ENCODE peak calls at places on chromosomes 16 and 17, in ten cellular contexts. P is endodermal cell; S is heart left ventricle; L is gastrocnemius medialis; V is naive thymus-derived CD4-positive, alpha-beta T cell; D is HCT116; T is left ventricle myocardium inferior; E is SK-N-SH; G is esophagus squamous epithelium; N is adipocyte. O is an unnamed sample. For H3K4me1 and H3K27me3, the result is how much of the 10 kb centered on the place peaks cover.

GRCh38 chr16:87960851-87961250 is 9.6 kb downstream of the BANP start:
- DNase-seq in P (peak), S (no peak), L (no peak), V (no peak), D (no peak), T (no peak), E (no peak), G (no peak), N (no peak), O (no peak)

GRCh38 chr17:52106638-52107261 is 51.8 kb downstream of the CA10 start:
- DNase-seq in P (peak), S (peak), L (no peak), V (peak), D (peak), T (no peak), E (peak), G (no peak), N (peak), O (no peak)

GRCh38 chr16:30893744-30894539 is at the start of gene BCL7C:
- DNase-seq in P (peak), S (peak), L (peak), V (peak), D (peak), T (peak), E (peak), G (peak), N (peak), O (peak)

GRCh38 chr17:7250655-7251329 is 742 bp downstream of the CTDNEP1 start:
- DNase-seq in P (peak), S (no peak), L (no peak), V (no peak), D (no peak), T (no peak), E (no peak), G (no peak), N (peak), O (no peak)

GRCh38 chr17:67218385-67218950 is 26.5 kb downstream of the HELZ start:
- DNase-seq in P (no peak), S (no peak), L (no peak), V (no peak), D (no peak), T (no peak), E (no peak), G (no peak), N (peak), O (no peak)

GRCh38 chr16:67967183-67967955 is 1.1 kb downstream of the SLC12A4 start:
- DNase-seq in P (peak), S (no peak), L (no peak), V (peak), D (no peak), T (no peak), E (no peak), G (no peak), N (peak), O (no peak)

GRCh38 chr16:24253192-24253591 is 2.9 kb upstream of the CACNG3 start:
- DNase-seq in P (peak), S (no peak), L (no peak), V (peak), D (peak), T (no peak), E (peak), G (no peak), N (peak), O (no peak)

GRCh38 chr17:560379-560935 is 154.2 kb downstream of the VPS53 start:
- DNase-seq in P (no peak), S (peak), L (no peak), V (no peak), D (no peak), T (no peak), E (no peak), G (no peak), N (no peak), O (no peak)

GRCh38 chr17:81391964-81392908 is 3.0 kb upstream of the BAHCC1 start:
- DNase-seq in P (no peak), S (peak), L (peak), V (no peak), D (no peak), T (peak), E (peak), G (no peak), N (peak), O (no peak)

GRCh38 chr16:52066951-52067350 is 480.0 kb downstream of the TOX3 start:
- DNase-seq in P (no peak), S (no peak), L (no peak), V (no peak), D (no peak), T (no peak), E (no peak), G (no peak), N (no peak), O (no peak)

GRCh38 chr17:44878627-44879221 is 20.5 kb downstream of the EFTUD2 start:
- DNase-seq in P (peak), S (no peak), L (no peak), V (peak), D (peak), T (no peak), E (peak), G (no peak), N (peak), O (no peak)

GRCh38 chr17:73742915-73743314 is 98.7 kb upstream of the SDK2 start:
- DNase-seq in P (no peak), S (no peak), L (no peak), V (no peak), D (no peak), T (no peak), E (no peak), G (no peak), N (no peak), O (no peak)

GRCh38 chr17:6796887-6797490 is 21.0 kb downstream of the FBXO39 start:
- DNase-seq in P (no peak), S (no peak), L (no peak), V (no peak), D (no peak), T (no peak), E (no peak), G (no peak), N (no peak), O (no peak)

GRCh38 chr16:19899605-19899955 is 14.9 kb upstream of the GPRC5B start:
- DNase-seq in P (no peak), S (no peak), L (no peak), V (no peak), D (no peak), T (no peak), E (no peak), G (no peak), N (no peak), O (no peak)

GRCh38 chr17:72264682-72265405 is 144.0 kb downstream of the SOX9 start:
- DNase-seq in P (no peak), S (no peak), L (no peak), V (no peak), D (no peak), T (no peak), E (no peak), G (no peak), N (no peak), O (no peak)

GRCh38 chr16:28534542-28535373 is 4.0 kb downstream of the NUPR1 start:
- DNase-seq in P (no peak), S (no peak), L (peak), V (peak), D (no peak), T (peak), E (no peak), G (no peak), N (peak), O (peak)

GRCh38 chr17:39064374-39064773 is 87.1 kb downstream of the PLXDC1 start:
- DNase-seq in P (no peak), S (no peak), L (no peak), V (no peak), D (no peak), T (no peak), E (no peak), G (no peak), N (peak), O (no peak)

GRCh38 chr17:57895382-57896060 is 45.7 kb upstream of the MRPS23 start:
- DNase-seq in P (no peak), S (peak), L (no peak), V (no peak), D (no peak), T (peak), E (no peak), G (no peak), N (no peak), O (no peak)

GRCh38 chr17:11853321-11854151 is 143.7 kb downstream of the ZNF18 start:
- DNase-seq in P (no peak), S (no peak), L (no peak), V (no peak), D (no peak), T (no peak), E (no peak), G (no peak), N (no peak), O (no peak)

GRCh38 chr16:13702614-13703013 is 217.3 kb upstream of the ERCC4 start:
- DNase-seq in P (no peak), S (no peak), L (no peak), V (no peak), D (no peak), T (no peak), E (no peak), G (no peak), N (no peak), O (peak)

GRCh38 chr17:43389022-43389947 is 9.5 kb upstream of the ARL4D start:
- DNase-seq in P (peak), S (peak), L (peak), V (peak), D (peak), T (peak), E (peak), G (peak), N (peak), O (peak)

GRCh38 chr17:79831367-79832210 is 7.7 kb downstream of the CBX4 start:
- DNase-seq in P (peak), S (peak), L (no peak), V (no peak), D (no peak), T (peak), E (peak), G (no peak), N (no peak), O (no peak)

GRCh38 chr16:1377406-1378010 is 25.8 kb downstream of the GNPTG start:
- DNase-seq in P (no peak), S (no peak), L (no peak), V (no peak), D (no peak), T (no peak), E (no peak), G (no peak), N (no peak), O (no peak)

GRCh38 chr16:81786321-81786720 is 7.2 kb downstream of the PLCG2 start:
- DNase-seq in P (peak), S (no peak), L (no peak), V (no peak), D (no peak), T (no peak), E (no peak), G (no peak), N (no peak), O (no peak)

GRCh38 chr16:3773663-3774062 is 56.3 kb upstream of the TRAP1 start:
- DNase-seq in P (no peak), S (no peak), L (no peak), V (no peak), D (no peak), T (no peak), E (no peak), G (no peak), N (no peak), O (no peak)

GRCh38 chr17:2138768-2139167 is 83.9 kb downstream of the HIC1 start:
- DNase-seq in P (peak), S (no peak), L (peak), V (no peak), D (no peak), T (no peak), E (peak), G (no peak), N (peak), O (no peak)

GRCh38 chr17:78617371-78618061 is 40.3 kb upstream of the DNAH17 start:
- DNase-seq in P (no peak), S (no peak), L (peak), V (no peak), D (no peak), T (no peak), E (no peak), G (no peak), N (peak), O (no peak)

GRCh38 chr16:27367463-27368357 is 34.3 kb upstream of the IL21R start:
- DNase-seq in P (peak), S (peak), L (peak), V (peak), D (peak), T (peak), E (peak), G (peak), N (peak), O (peak)

GRCh38 chr17:7405413-7405881 is 1.6 kb upstream of the TMEM256 start:
- DNase-seq in P (peak), S (no peak), L (no peak), V (no peak), D (no peak), T (no peak), E (peak), G (no peak), N (peak), O (no peak)

GRCh38 chr17:17890773-17891759 is 54.3 kb upstream of the SREBF1 start:
- DNase-seq in P (peak), S (peak), L (no peak), V (peak), D (peak), T (peak), E (peak), G (no peak), N (peak), O (no peak)

GRCh38 chr17:75731086-75731715 is 9.9 kb downstream of the ITGB4 start:
- DNase-seq in P (peak), S (no peak), L (no peak), V (no peak), D (no peak), T (no peak), E (no peak), G (no peak), N (no peak), O (no peak)

GRCh38 chr17:42163113-42163512 is 8.3 kb upstream of the RAB5C start:
- DNase-seq in P (peak), S (no peak), L (no peak), V (no peak), D (peak), T (no peak), E (peak), G (no peak), N (no peak), O (no peak)

GRCh38 chr16:49779979-49780378 is 75.9 kb downstream of the ZNF423 start:
- DNase-seq in P (no peak), S (no peak), L (no peak), V (no peak), D (no peak), T (no peak), E (no peak), G (no peak), N (no peak), O (no peak)

GRCh38 chr16:88309174-88309904 is 73.4 kb upstream of the ZNF469 start:
- DNase-seq in P (no peak), S (no peak), L (no peak), V (no peak), D (no peak), T (peak), E (no peak), G (no peak), N (no peak), O (no peak)

GRCh38 chr17:47872019-47872650 is 21.2 kb upstream of the SP6 start:
- DNase-seq in P (peak), S (no peak), L (no peak), V (no peak), D (no peak), T (no peak), E (no peak), G (no peak), N (no peak), O (no peak)

GRCh38 chr16:56911771-56912541 is 20.0 kb upstream of the HERPUD1 start:
- DNase-seq in P (no peak), S (peak), L (peak), V (no peak), D (no peak), T (peak), E (no peak), G (no peak), N (peak), O (no peak)

GRCh38 chr17:39225974-39226683 is 384 bp upstream of the STAC2 start:
- DNase-seq in P (peak), S (peak), L (no peak), V (no peak), D (no peak), T (peak), E (peak), G (no peak), N (peak), O (peak)

GRCh38 chr16:23333034-23333579 is 31.0 kb downstream of the SCNN1B start:
- DNase-seq in P (no peak), S (no peak), L (no peak), V (no peak), D (no peak), T (no peak), E (no peak), G (no peak), N (no peak), O (no peak)

DNA sequence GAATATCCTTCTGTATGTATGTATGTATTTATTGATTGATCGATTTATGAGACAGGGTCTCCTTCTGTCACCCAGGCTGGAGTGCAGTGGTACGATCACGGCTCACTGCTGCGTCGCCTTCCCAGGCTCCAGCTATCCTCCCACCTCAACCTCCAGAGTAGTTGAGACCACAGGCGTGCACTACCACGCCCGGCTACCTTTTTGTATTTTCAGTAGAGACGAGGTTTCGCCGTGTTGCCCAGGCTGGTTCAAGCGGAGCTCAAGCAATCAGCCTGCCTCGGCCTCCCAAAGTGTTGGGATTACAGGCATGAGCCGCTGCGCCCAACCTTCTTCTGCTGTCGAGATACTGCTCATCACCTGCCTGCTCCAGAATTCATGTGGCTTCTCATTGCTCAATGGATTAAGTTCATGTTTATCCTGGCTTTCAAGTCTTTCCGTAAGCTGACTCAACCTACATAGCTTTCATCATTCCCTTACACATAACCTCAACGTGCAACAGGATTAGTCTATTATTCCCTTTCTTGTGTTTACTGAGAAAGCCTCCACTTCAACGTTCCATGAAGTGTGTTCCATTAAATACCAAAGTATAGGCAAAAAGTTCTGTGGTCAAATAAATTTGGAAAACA is 13.6 kb downstream of the TAC4 start:
- DNase-seq in P (no peak), S (no peak), L (no peak), V (no peak), D (no peak), T (no peak), E (no peak), G (no peak), N (no peak), O (no peak)
- H3K4me1 ChIP-seq in P (under half), S (under half), L (under half), V (under half), D (under half), T (under half), E (under half), G (under half), N (under half), O (under half)

DNA sequence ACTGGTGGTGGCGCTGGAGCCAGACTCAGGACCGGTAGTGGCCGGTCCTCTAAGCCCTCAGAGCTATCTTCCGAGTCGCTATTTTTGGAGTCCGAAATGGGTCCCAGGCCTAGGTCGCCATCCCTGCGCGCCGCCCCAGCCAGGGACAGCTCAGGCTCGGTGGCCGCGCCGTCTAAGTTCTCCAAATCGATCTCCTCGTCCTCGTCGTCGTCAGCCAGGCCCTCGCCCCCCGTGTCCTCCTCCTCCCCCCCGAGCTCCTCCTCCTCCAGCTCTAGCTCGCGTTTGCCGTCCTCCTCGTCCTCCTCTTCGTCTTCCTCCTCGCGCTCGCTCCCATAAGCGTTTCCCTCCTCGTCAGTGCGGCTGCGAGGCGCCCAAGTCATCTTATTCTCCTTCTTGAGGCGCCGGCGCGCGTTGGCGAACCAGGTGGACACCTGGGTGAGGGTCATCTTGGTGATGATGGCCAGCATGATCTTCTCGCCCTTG is 1.6 kb downstream of the IRX3 start:
- DNase-seq in P (peak), S (peak), L (no peak), V (no peak), D (no peak), T (no peak), E (peak), G (no peak), N (peak), O (no peak)
- H3K4me3 ChIP-seq in P (peak), S (peak), L (peak), V (no peak), D (no peak), T (peak), E (peak), G (peak), N (peak), O (peak)

GRCh38 chr17:31552568-31552967 is 161.1 kb downstream of the RAB11FIP4 start:
- DNase-seq in P (no peak), S (no peak), L (no peak), V (no peak), D (no peak), T (no peak), E (no peak), G (no peak), N (no peak), O (no peak)
- H3K27me3 ChIP-seq in P (half or more), S (under half), L (under half), V (under half), D (under half), T (under half), E (under half), G (under half), N (under half), O (under half)

DNA sequence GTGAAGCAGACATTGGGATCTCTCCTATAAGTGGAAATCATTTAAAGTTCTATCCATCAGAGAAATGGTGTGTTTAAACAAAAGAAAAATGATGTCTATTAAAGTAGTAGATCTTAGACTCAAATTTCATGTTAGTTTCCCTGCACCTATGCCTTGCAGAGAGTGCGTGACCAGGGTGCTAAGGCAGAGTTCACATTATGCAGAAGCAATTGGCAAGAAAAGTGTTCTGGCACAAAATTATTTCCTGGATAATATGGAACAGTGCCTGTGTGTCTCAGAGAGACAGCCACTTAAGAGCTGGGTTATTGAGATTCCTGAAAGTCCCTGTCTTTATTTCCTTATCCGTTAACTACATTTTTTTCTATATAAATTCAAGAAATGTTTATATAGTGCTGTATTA is 457.0 kb downstream of the CDH8 start:
- DNase-seq in P (no peak), S (no peak), L (no peak), V (no peak), D (no peak), T (no peak), E (no peak), G (no peak), N (no peak), O (no peak)
- H3K4me1 ChIP-seq in P (under half), S (under half), L (under half), V (under half), D (under half), T (under half), E (under half), G (under half), N (under half), O (under half)

O was measured in thoracic aorta.